ENCODE peak calls at places on chromosomes 1 and 21, in seven cellular contexts. B is K562, D is HCT116, M is GM12878, H is H1, L is SK-N-SH, V is HepG2. E is an unnamed sample.

GRCh38 chr1:231493421-231494185 is 34.9 kb upstream of the TSNAX start:
- DNase-seq in B (no peak), D (no peak), M (peak), H (no peak), L (no peak), V (no peak), E (no peak)

GRCh38 chr1:30571380-30571779 is 152.0 kb downstream of the MATN1 start:
- DNase-seq in B (no peak), D (no peak), M (no peak), H (no peak), L (no peak), V (no peak), E (no peak)

GRCh38 chr1:161013591-161014513 is 7.1 kb downstream of the F11R start:
- DNase-seq in B (peak), D (no peak), M (peak), H (peak), L (no peak), V (peak), E (peak)

GRCh38 chr1:218811497-218811896 is 362.2 kb upstream of the LYPLAL1 start:
- DNase-seq in B (no peak), D (no peak), M (no peak), H (no peak), L (no peak), V (no peak), E (no peak)

GRCh38 chr1:22208265-22208972 is 65.5 kb upstream of the WNT4 start:
- DNase-seq in B (peak), D (no peak), M (no peak), H (peak), L (peak), V (no peak), E (no peak)

GRCh38 chr1:230788561-230789275 is 41.5 kb downstream of the CAPN9 start:
- DNase-seq in B (no peak), D (no peak), M (no peak), H (no peak), L (no peak), V (no peak), E (no peak)

GRCh38 chr1:22250724-22251123 is 107.8 kb upstream of the WNT4 start:
- DNase-seq in B (no peak), D (no peak), M (no peak), H (no peak), L (no peak), V (no peak), E (no peak)

GRCh38 chr1:66208631-66209030 is 325.3 kb upstream of the SGIP1 start:
- DNase-seq in B (no peak), D (no peak), M (no peak), H (no peak), L (no peak), V (no peak), E (no peak)

GRCh38 chr21:43976661-43977060 is 35.4 kb upstream of the TRAPPC10 start:
- DNase-seq in B (no peak), D (no peak), M (no peak), H (no peak), L (no peak), V (no peak), E (no peak)

GRCh38 chr1:58917436-58917835 is 133.6 kb upstream of the JUN start:
- DNase-seq in B (no peak), D (no peak), M (no peak), H (no peak), L (no peak), V (no peak), E (no peak)

GRCh38 chr1:187685338-187685737 is 856.6 kb downstream of the PLA2G4A start:
- DNase-seq in B (no peak), D (no peak), M (no peak), H (no peak), L (no peak), V (no peak), E (no peak)

GRCh38 chr1:187691439-187691838 is 862.7 kb downstream of the PLA2G4A start:
- DNase-seq in B (no peak), D (peak), M (no peak), H (no peak), L (no peak), V (peak), E (no peak)

GRCh38 chr1:187692799-187693198 is 864.0 kb downstream of the PLA2G4A start:
- DNase-seq in B (no peak), D (no peak), M (no peak), H (no peak), L (no peak), V (no peak), E (no peak)

GRCh38 chr1:187689137-187689536 is 860.4 kb downstream of the PLA2G4A start:
- DNase-seq in B (no peak), D (no peak), M (no peak), H (no peak), L (no peak), V (no peak), E (no peak)
- TF ChIP-seq JUND in B (no peak), D (no peak), M (no peak), H (no peak), L (peak), V (no peak), E (no peak)

DNA sequence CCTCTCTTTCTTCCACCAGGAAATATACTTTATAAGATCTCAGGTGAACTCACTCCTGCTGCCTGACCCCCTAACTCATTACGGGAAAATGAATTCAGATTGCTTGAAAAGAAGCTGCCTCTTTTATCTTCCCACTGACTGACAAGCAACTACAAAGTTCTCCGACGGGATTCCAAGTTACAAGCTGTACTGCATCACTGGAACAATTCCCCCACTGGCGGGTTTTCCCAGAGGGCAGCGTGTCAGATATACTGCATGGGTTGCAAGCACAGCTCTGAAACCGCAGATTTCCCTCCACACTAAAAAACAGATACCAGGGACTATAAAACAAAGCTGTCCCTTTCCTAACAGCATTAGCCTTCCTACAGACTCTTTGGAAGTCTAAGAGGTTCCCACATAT is 390.6 kb downstream of the KCTD3 start:
- DNase-seq in B (no peak), D (no peak), M (no peak), H (no peak), L (peak), V (no peak), E (no peak)
- TF ChIP-seq JUND in B (no peak), D (no peak), M (no peak), H (no peak), L (no peak), V (no peak), E (no peak)

DNA sequence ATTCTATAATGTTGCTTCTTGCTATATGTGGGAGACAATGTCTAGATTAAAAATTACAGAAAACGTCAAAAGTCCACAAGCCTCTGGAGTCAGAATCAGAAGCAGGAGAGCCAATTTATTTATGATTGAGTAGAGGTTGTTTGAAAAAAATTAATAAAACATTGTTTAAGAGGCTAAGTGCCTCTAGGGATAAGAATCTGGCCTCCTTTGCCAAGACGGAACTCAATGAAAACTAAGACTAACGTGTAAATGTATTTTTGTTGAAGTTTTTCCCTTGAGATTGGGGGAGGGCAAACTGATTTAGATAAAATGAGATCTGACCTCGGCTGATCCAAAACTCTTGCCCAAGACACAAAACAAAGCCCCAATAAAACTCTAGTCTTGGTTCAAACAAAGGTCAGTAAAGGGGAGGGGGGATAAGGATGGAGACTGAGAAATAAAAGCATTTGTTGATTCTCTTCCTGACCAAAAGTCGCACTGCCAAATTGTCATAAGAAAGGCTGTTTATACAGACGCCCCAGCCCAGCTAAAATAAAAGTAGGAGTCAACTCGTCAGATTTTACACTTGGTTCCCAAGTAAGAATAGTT is 134.7 kb upstream of the DPT start:
- DNase-seq in B (no peak), D (no peak), M (no peak), H (no peak), L (no peak), V (no peak), E (no peak)
- TF ChIP-seq JUND in B (no peak), D (no peak), M (no peak), H (no peak), L (no peak), V (no peak), E (no peak)

GRCh38 chr1:245142171-245142798 is 12.5 kb upstream of the KIF26B start:
- DNase-seq in B (no peak), D (no peak), M (no peak), H (no peak), L (no peak), V (no peak), E (no peak)

GRCh38 chr1:245148069-245148468 is 6.7 kb upstream of the KIF26B start:
- DNase-seq in B (no peak), D (no peak), M (no peak), H (no peak), L (no peak), V (no peak), E (no peak)

GRCh38 chr1:245143849-245144248 is 10.9 kb upstream of the KIF26B start:
- DNase-seq in B (no peak), D (no peak), M (no peak), H (no peak), L (no peak), V (no peak), E (no peak)

DNA sequence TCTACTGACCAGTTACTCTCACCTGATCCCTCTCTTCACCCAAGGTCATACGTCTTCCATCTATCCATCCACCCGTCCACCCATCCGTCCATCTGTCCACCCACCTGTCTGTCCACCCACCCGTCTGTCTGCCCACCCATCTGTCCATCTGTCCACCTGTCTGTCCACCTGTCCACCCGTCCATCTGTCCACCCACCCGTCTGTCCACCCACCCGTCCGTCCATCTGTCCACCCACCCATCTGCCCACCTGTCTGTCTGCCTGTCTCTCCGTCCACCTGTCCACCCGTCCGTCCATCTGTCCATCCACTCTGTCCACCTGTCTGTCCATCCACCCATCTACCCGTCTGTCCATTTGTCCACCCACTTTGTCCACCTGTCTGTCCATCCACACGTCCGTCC is 11.8 kb upstream of the KIF26B start:
- DNase-seq in B (no peak), D (no peak), M (no peak), H (no peak), L (no peak), V (no peak), E (no peak)
- TF ChIP-seq JUND in B (no peak), D (no peak), M (no peak), H (no peak), L (no peak), V (no peak), E (no peak)

DNA sequence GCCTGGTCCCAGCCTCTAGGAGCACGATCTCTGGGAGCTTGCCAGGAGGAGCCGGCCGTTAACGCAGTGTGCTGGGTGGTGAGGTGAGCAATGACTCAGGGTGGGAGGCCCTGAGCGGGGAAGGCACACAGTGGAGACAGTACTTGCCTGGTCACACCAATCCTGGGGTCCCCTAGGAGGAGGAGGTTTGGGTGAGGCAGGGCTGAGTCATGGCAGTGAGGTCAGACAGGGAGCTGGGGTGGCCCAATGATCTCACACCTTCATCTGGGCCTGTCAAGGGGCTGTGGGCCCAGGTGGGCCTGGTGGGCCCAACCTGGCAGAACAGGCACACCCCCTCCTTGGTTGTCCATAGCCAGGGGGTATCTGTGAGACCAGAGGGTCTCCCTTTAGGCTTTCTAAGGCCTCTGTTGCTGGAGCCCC is 8.6 kb upstream of the EDN2 start:
- DNase-seq in B (peak), D (peak), M (no peak), H (no peak), L (no peak), V (no peak), E (no peak)
- TF ChIP-seq JUND in B (peak), D (no peak), M (no peak), H (no peak), L (peak), V (no peak), E (no peak)

E was measured in T47D.